ENCODE peak calls at places on chromosomes 3 and 15, in seven cellular contexts. K is fibroblast of lung, Z is heart left ventricle, O is heart right ventricle, S is A549, W is H9, C is endothelial cell of umbilical vein. M is an unnamed sample. For H3K4me1, the result is how much of the 10 kb centered on the place peaks cover.

GRCh38 chr15:78929536-78930264 is 15.1 kb downstream of the CTSH start:
- DNase-seq in C (no peak), K (peak), W (no peak), Z (no peak), S (no peak), O (no peak), M (no peak)

GRCh38 chr3:120059081-120059864 is 35.0 kb downstream of the GSK3B start:
- DNase-seq in K (no peak), S (no peak), O (no peak), W (no peak), Z (no peak), C (no peak), M (no peak)

GRCh38 chr15:62472616-62473299 is 307.7 kb upstream of the C2CD4B start:
- DNase-seq in Z (peak), S (no peak), K (no peak), W (no peak), C (no peak), O (peak), M (no peak)

GRCh38 chr15:55827204-55827603 is 84.3 kb upstream of the PRTG start:
- DNase-seq in S (no peak), Z (no peak), K (peak), W (no peak), O (no peak), C (no peak), M (no peak)

GRCh38 chr3:29716213-29716612 is 435.3 kb downstream of the RBMS3 start:
- DNase-seq in K (no peak), W (no peak), C (no peak), S (no peak), O (no peak), Z (no peak), M (no peak)

GRCh38 chr3:187139126-187139894 is at the start of gene RPL39L:
- DNase-seq in W (peak), Z (peak), C (peak), O (peak), K (peak), S (peak), M (no peak)

GRCh38 chr3:102123590-102124190 is 274.4 kb downstream of the NFKBIZ start:
- DNase-seq in Z (no peak), K (peak), C (no peak), S (no peak), W (no peak), O (no peak), M (no peak)

GRCh38 chr3:75082845-75083244 is 468.4 kb upstream of the CNTN3 start:
- DNase-seq in O (no peak), S (no peak), Z (no peak), K (no peak), W (no peak), C (no peak), M (no peak)

GRCh38 chr3:46416134-46417119 is 9.4 kb downstream of the CCRL2 start:
- DNase-seq in K (no peak), Z (no peak), W (no peak), C (no peak), O (no peak), S (no peak), M (no peak)

GRCh38 chr3:9902372-9903237 is at the start of gene IL17RE:
- DNase-seq in S (no peak), K (no peak), O (no peak), Z (no peak), C (no peak), W (peak), M (no peak)

GRCh38 chr3:184659797-184660301 is 52.0 kb downstream of the MAGEF1 start:
- DNase-seq in K (peak), W (peak), Z (peak), S (no peak), O (no peak), C (no peak), M (no peak)

GRCh38 chr3:45055032-45055410 is 28.9 kb downstream of the CLEC3B start:
- DNase-seq in Z (no peak), C (peak), S (no peak), K (peak), O (no peak), W (no peak), M (no peak)

GRCh38 chr15:47409601-47410000 is 307.7 kb upstream of the SEMA6D start:
- DNase-seq in O (no peak), C (no peak), S (no peak), W (no peak), K (no peak), Z (no peak), M (no peak)

GRCh38 chr3:46952813-46953212 is 23.7 kb downstream of the CCDC12 start:
- DNase-seq in W (no peak), Z (no peak), K (no peak), C (no peak), O (no peak), S (no peak), M (no peak)

GRCh38 chr15:95105229-95105628 is 873.9 kb downstream of the MCTP2 start:
- DNase-seq in W (no peak), S (no peak), O (no peak), K (peak), C (no peak), Z (no peak), M (no peak)

GRCh38 chr3:12178091-12178820 is 19.5 kb upstream of the TIMP4 start:
- DNase-seq in O (peak), C (peak), Z (peak), S (no peak), W (no peak), K (peak), M (no peak)

GRCh38 chr3:37862219-37862711 is 585 bp downstream of the CTDSPL start:
- DNase-seq in O (peak), K (peak), C (no peak), W (peak), Z (peak), S (peak), M (no peak)

GRCh38 chr15:50183112-50183794 is 1.3 kb downstream of the SLC27A2 start:
- DNase-seq in W (no peak), C (no peak), Z (no peak), S (no peak), O (no peak), K (no peak), M (no peak)

GRCh38 chr15:96735621-96736020 is 405.1 kb downstream of the NR2F2 start:
- DNase-seq in W (no peak), K (no peak), C (no peak), S (no peak), Z (no peak), O (no peak), M (no peak)

GRCh38 chr3:13815088-13815683 is 64.7 kb downstream of the WNT7A start:
- DNase-seq in K (no peak), W (no peak), C (no peak), Z (no peak), S (no peak), O (no peak), M (no peak)

GRCh38 chr3:152797751-152798432 is 37.0 kb upstream of the P2RY1 start:
- DNase-seq in K (no peak), O (no peak), W (no peak), C (peak), S (no peak), Z (no peak), M (no peak)

GRCh38 chr3:187039723-187040414 is 99.4 kb downstream of the RPL39L start:
- DNase-seq in K (no peak), W (no peak), O (no peak), Z (no peak), S (no peak), C (no peak), M (no peak)

GRCh38 chr3:12286927-12287726 is 1.7 kb upstream of the PPARG start:
- DNase-seq in O (peak), W (peak), Z (peak), C (no peak), S (no peak), K (no peak), M (no peak)

GRCh38 chr3:196537319-196537984 is 22.3 kb upstream of the SMCO1 start:
- DNase-seq in W (no peak), C (no peak), K (no peak), O (no peak), S (no peak), Z (no peak), M (no peak)

GRCh38 chr3:168062679-168063078 is 33.0 kb downstream of the GOLIM4 start:
- DNase-seq in K (no peak), O (no peak), Z (no peak), W (no peak), S (no peak), C (no peak), M (no peak)

DNA sequence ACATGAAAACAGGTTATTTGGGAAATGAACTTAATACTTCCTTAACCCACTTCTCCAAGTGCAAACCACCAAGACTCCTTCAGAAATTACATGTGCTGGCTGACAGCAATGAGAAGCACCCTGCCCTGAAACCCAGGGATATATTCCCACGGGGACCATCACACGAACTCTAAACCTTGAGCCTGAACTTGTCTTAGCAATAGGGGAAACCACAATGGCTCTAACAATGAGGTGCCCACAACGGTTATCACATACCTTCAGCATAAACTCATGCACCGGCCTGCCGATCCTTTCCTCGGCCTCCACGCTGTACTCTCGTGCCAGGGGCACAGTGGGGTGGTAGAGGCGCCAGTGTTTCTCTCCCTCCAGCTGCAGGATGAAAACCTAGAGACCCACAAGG is 13.4 kb downstream of the RIOX2 start:
- DNase-seq in K (no peak), S (no peak), Z (no peak), O (no peak), C (no peak), W (no peak), M (no peak)
- H3K4me1 ChIP-seq in K (under half), S (under half), Z (under half), O (under half), C (under half), W (under half), M (under half)

DNA sequence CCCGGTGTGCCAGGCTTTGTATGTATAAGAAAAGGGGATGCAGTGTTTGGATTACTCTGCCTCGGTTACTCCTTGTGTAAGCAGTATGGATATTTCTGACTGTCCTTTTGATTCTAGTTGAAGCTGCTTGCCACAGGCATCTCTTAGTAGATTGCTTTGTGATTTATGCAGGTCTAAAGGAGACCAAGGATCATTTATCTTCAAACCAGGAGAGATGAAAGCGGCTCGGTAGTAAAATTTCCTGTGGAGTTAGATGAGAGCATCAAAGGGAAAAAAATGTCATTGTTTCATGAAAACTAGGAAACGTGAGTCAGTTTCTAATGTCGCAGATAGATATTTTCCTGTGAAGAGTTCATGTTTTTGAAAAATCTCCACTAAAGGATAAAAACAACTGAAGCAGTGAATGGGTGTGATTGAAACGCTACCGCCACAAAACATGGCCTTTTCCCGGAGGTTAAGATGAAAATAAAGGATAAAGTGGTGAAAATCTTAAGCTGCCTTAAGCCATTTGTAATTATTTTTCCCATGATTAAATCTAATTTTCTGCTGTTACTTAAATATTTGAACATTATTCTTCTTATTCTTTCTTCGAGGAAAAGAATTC is 254.1 kb upstream of the TBL1XR1 start:
- DNase-seq in C (peak), K (peak), W (no peak), Z (no peak), O (no peak), S (no peak), M (no peak)
- H3K4me1 ChIP-seq in C (under half), K (under half), W (under half), Z (under half), O (under half), S (under half), M (under half)

GRCh38 chr3:5194341-5194740 is 6.8 kb downstream of the EDEM1 start:
- DNase-seq in K (no peak), S (no peak), W (no peak), O (no peak), Z (no peak), C (no peak), M (no peak)

GRCh38 chr3:5192568-5193319 is 5.2 kb downstream of the EDEM1 start:
- DNase-seq in Z (no peak), C (no peak), W (no peak), O (no peak), K (no peak), S (no peak), M (no peak)

GRCh38 chr3:5195605-5196004 is 8.1 kb downstream of the EDEM1 start:
- DNase-seq in S (no peak), Z (no peak), W (no peak), O (no peak), C (no peak), K (peak), M (no peak)

GRCh38 chr3:5197022-5197421 is 9.5 kb downstream of the EDEM1 start:
- DNase-seq in Z (no peak), S (no peak), O (no peak), W (no peak), C (no peak), K (peak), M (no peak)

DNA sequence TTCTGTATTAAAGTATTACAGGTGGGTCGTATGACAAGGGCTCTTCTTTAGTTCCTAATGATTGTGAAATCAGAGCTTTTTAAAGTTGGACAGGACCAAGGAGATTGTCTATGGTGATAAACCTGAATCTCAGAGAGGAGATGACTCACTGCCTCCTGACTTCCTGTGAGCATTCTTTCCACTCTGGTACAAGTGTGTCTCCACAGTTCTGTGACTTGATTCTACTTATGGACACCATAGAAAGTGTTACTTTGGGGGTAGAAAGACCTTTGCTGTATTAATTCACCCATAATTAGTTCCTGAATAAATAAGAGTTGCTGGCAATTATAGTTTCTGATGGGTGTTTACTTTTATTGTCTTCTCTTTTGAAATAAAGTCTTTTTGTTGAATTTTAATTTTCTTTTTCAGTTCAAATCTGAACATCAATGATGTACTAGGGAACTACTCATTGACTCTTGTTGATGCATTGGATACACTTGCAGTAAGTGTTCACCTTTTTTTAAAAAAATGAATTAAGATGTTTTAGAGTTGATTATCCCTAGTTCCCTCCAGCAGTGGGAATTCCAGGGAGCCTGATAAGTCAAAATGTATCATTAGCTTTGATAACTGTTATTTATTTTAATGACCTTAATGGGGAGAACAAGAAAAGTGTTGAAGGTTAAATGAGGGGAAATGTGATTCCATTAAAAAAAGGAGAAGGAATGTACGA is 7.4 kb downstream of the EDEM1 start:
- DNase-seq in K (peak), S (peak), O (no peak), Z (no peak), W (no peak), C (peak), M (no peak)
- H3K4me1 ChIP-seq in K (under half), S (half or more), O (half or more), Z (under half), W (under half), C (under half), M (half or more)

GRCh38 chr15:75676688-75677475 is 29.2 kb downstream of the SNX33 start:
- DNase-seq in W (no peak), S (no peak), Z (no peak), K (no peak), C (no peak), O (no peak), M (no peak)
- H3K4me1 ChIP-seq in W (under half), S (under half), Z (under half), K (under half), C (under half), O (under half), M (half or more)

GRCh38 chr15:84817461-84818081 is 415 bp downstream of the ALPK3 start:
- DNase-seq in W (peak), K (peak), O (no peak), Z (no peak), S (no peak), C (peak), M (no peak)

GRCh38 chr15:84819791-84820190 is 2.6 kb downstream of the ALPK3 start:
- DNase-seq in C (no peak), W (no peak), S (no peak), Z (no peak), K (no peak), O (no peak), M (no peak)

GRCh38 chr15:84818221-84819131 is 1.3 kb downstream of the ALPK3 start:
- DNase-seq in K (peak), O (peak), S (no peak), C (peak), Z (peak), W (peak), M (no peak)

GRCh38 chr15:84821501-84822021 is 4.4 kb downstream of the ALPK3 start:
- DNase-seq in S (no peak), K (no peak), O (peak), W (no peak), Z (no peak), C (peak), M (no peak)

DNA sequence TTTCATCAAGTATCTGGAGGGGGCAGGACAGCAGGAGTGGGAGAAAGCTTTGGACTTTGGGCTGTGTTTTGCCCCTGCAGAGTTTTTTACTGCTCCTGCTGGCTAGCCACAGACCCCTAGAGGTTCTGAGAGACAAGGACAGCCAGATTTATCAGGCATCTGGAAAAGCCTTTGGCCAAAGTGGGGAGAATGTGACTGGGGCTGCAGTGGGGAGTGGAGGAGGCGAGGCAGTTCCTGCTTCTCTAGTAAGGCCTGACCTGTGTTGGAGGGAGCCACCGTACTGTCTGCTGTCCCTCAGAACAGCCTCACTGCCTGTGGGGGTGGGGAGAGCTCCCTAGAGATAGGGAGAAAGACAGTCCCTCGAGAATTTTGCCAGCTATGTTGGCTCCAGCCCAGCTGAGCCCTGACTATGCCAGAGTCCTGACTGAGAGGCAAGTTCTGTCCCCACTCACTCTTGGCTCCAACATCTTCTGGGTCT is 2.2 kb downstream of the ALPK3 start:
- DNase-seq in Z (peak), S (no peak), W (no peak), K (no peak), O (peak), C (peak), M (no peak)
- H3K4me1 ChIP-seq in Z (half or more), S (under half), W (under half), K (under half), O (half or more), C (under half), M (half or more)

DNA sequence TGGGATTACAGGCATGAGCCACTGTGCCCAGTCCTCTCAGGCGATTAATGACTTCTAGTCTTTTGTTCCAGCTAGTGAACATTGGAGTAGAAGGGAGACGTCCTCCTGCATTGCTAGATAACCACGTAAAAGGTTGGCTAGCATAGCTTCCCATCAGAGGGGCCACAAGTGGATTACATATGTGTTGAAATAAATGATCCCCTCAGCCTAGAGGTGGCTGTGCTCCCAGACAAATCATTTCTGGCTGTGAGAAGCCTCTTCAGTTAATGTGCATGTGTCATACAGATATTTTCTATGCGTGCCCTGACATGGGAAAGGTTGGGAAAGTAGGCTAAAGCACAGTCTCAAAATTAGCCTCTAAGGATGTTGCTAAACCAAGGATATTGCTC is 17.7 kb downstream of the USP3 start:
- DNase-seq in C (no peak), W (no peak), S (no peak), K (peak), Z (no peak), O (no peak), M (no peak)
- H3K4me1 ChIP-seq in C (under half), W (under half), S (half or more), K (under half), Z (under half), O (half or more), M (half or more)

DNA sequence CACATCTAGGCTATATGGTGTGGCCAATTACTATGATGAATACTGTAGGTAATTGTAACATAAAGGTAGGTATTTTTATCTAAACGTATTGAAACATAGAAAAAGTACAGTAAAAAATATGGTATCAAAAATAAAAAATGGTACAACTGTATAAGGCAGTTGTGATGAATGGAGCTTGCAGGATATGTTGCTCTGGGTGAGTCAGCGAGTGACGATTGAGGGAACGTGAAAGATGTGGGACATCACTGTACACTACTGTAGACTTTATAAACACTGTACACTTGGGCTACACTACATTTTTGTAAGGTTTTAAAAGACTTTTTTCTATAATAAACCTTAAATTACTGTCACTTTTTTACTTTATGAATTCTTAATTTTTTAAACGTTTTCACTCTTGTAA is 10.3 kb downstream of the CTNNB1 start:
- DNase-seq in W (no peak), O (no peak), Z (no peak), K (no peak), S (no peak), C (no peak), M (no peak)
- H3K4me1 ChIP-seq in W (under half), O (half or more), Z (under half), K (under half), S (under half), C (under half), M (half or more)

DNA sequence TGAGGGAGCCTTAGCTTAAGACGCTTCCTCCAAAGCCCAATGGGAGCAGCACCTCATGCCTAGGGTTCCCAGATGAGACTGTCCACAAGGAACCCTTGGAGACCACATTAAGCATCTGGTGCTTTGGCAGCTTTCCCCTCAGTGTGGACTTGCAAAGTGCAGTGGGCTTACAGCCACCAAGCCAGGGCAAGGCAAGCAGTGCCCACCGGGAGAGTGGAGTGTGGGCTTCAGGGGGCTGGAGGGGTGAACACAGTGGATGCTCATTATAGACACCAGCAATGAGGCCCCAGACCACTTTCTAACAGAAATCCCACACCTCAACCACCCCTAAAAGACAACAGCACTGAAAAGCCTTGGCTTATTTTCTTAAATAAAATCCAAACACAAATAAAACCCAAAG is 9.1 kb upstream of the MUSTN1 start:
- DNase-seq in W (no peak), K (no peak), O (no peak), Z (no peak), C (no peak), S (no peak), M (no peak)
- H3K4me1 ChIP-seq in W (under half), K (under half), O (half or more), Z (under half), C (under half), S (under half), M (under half)

M was measured in vagina.